ENCODE peak calls at places on chromosomes 5 and 9, in six cellular contexts. N is EH; O is adipocyte; D is stimulated activated CD4-positive, alpha-beta T cell treated with anti-CD3 and anti-CD28 coated beads, Interleukin-2, amount 100 ng/mL, for 24 hours; Q is HS-5; G is choroid plexus epithelial cell. C is an unnamed sample.

GRCh38 chr9:131125038-131125287 is 423 bp upstream of the NUP214 start:
- DNase-seq in N (no peak), G (no peak), O (peak), D (no peak), Q (no peak), C (no peak)

GRCh38 chr5:112848116-112848811 is 12.8 kb upstream of the SRP19 start:
- DNase-seq in D (no peak), G (peak), Q (peak), O (peak), N (peak), C (peak)

GRCh38 chr9:120755827-120756434 is 37.3 kb downstream of the FBXW2 start:
- DNase-seq in Q (no peak), D (peak), G (peak), O (peak), N (peak), C (peak)

GRCh38 chr9:108103294-108103693 is 613.7 kb upstream of the KLF4 start:
- DNase-seq in D (no peak), G (no peak), Q (no peak), N (peak), O (peak), C (peak)

GRCh38 chr9:27329292-27329691 is 32.3 kb upstream of the EQTN start:
- DNase-seq in Q (no peak), D (no peak), G (no peak), O (no peak), N (no peak), C (no peak)

GRCh38 chr9:18791074-18791473 is 241.9 kb downstream of the SAXO1 start:
- DNase-seq in O (no peak), N (no peak), Q (no peak), G (peak), D (no peak), C (peak)

GRCh38 chr9:108108802-108109448 is 619.4 kb upstream of the KLF4 start:
- DNase-seq in N (peak), D (no peak), G (no peak), Q (no peak), O (peak), C (peak)

GRCh38 chr9:17229945-17230560 is 95.2 kb downstream of the CNTLN start:
- DNase-seq in G (no peak), Q (no peak), N (no peak), D (no peak), O (no peak), C (no peak)

GRCh38 chr5:173326501-173326960 is 1.7 kb downstream of the STC2 start:
- DNase-seq in D (no peak), N (peak), Q (peak), O (peak), G (peak), C (peak)

GRCh38 chr5:156411131-156411727 is 84.3 kb downstream of the SGCD start:
- DNase-seq in G (peak), D (no peak), Q (no peak), N (peak), O (peak), C (peak)

C was measured in IMR-90.